ENCODE peak calls at places on chromosomes 11 and 22, in five cellular contexts. One of them, this sample, is unnamed.

GRCh38 chr11:127105578-127105977 is 105.0 kb upstream of the KIRREL3 start:
- DNase-seq in A549: no peak
- DNase-seq in left lung: no peak
- DNase-seq in activated T-cell treated with anti-CD3 and anti-CD28 coated beads for 1 hour: no peak
- DNase-seq in T-helper 1 cell: no peak
- DNase-seq in this sample: no peak

GRCh38 chr22:25726241-25726640 is 15.7 kb upstream of the MYO18B start:
- DNase-seq in A549: no peak
- DNase-seq in left lung: no peak
- DNase-seq in activated T-cell treated with anti-CD3 and anti-CD28 coated beads for 1 hour: no peak
- DNase-seq in T-helper 1 cell: no peak
- DNase-seq in this sample: no peak

GRCh38 chr22:45470871-45471270 is 31.8 kb upstream of the FBLN1 start:
- DNase-seq in A549: no peak
- DNase-seq in left lung: no peak
- DNase-seq in activated T-cell treated with anti-CD3 and anti-CD28 coated beads for 1 hour: no peak
- DNase-seq in T-helper 1 cell: no peak
- DNase-seq in this sample: no peak

GRCh38 chr22:43110444-43110926 is at the start of gene BIK:
- DNase-seq in A549: peak
- DNase-seq in left lung: peak
- DNase-seq in activated T-cell treated with anti-CD3 and anti-CD28 coated beads for 1 hour: peak
- DNase-seq in T-helper 1 cell: no peak
- DNase-seq in this sample: peak

GRCh38 chr11:48101958-48102357 is 114.7 kb upstream of the OR4B1 start:
- DNase-seq in A549: no peak
- DNase-seq in left lung: no peak
- DNase-seq in activated T-cell treated with anti-CD3 and anti-CD28 coated beads for 1 hour: no peak
- DNase-seq in T-helper 1 cell: no peak
- DNase-seq in this sample: no peak

GRCh38 chr22:28112548-28113043 is 193.5 kb upstream of the PITPNB start:
- DNase-seq in A549: peak
- DNase-seq in left lung: no peak
- DNase-seq in activated T-cell treated with anti-CD3 and anti-CD28 coated beads for 1 hour: no peak
- DNase-seq in T-helper 1 cell: no peak
- DNase-seq in this sample: no peak

GRCh38 chr22:21766933-21767462 is 31.4 kb upstream of the YPEL1 start:
- DNase-seq in A549: no peak
- DNase-seq in left lung: no peak
- DNase-seq in activated T-cell treated with anti-CD3 and anti-CD28 coated beads for 1 hour: peak
- DNase-seq in T-helper 1 cell: peak
- DNase-seq in this sample: peak

GRCh38 chr11:117950999-117951961 is 22.1 kb upstream of the TMPRSS13 start:
- DNase-seq in A549: no peak
- DNase-seq in left lung: no peak
- DNase-seq in activated T-cell treated with anti-CD3 and anti-CD28 coated beads for 1 hour: no peak
- DNase-seq in T-helper 1 cell: no peak
- DNase-seq in this sample: peak

GRCh38 chr11:30423886-30424285 is 101.0 kb downstream of the ARL14EP start:
- DNase-seq in A549: no peak
- DNase-seq in left lung: no peak
- DNase-seq in activated T-cell treated with anti-CD3 and anti-CD28 coated beads for 1 hour: no peak
- DNase-seq in T-helper 1 cell: no peak
- DNase-seq in this sample: no peak

GRCh38 chr11:35483131-35483800 is 42.1 kb downstream of the PAMR1 start:
- DNase-seq in A549: no peak
- DNase-seq in left lung: no peak
- DNase-seq in activated T-cell treated with anti-CD3 and anti-CD28 coated beads for 1 hour: no peak
- DNase-seq in T-helper 1 cell: no peak
- DNase-seq in this sample: no peak

GRCh38 chr11:119479685-119480275 is 56.8 kb upstream of the THY1 start:
- DNase-seq in A549: peak
- DNase-seq in left lung: no peak
- DNase-seq in activated T-cell treated with anti-CD3 and anti-CD28 coated beads for 1 hour: no peak
- DNase-seq in T-helper 1 cell: no peak
- DNase-seq in this sample: no peak

GRCh38 chr11:844693-845644 is 2.3 kb downstream of the TSPAN4 start:
- DNase-seq in A549: peak
- DNase-seq in left lung: peak
- DNase-seq in activated T-cell treated with anti-CD3 and anti-CD28 coated beads for 1 hour: no peak
- DNase-seq in T-helper 1 cell: no peak
- DNase-seq in this sample: no peak

GRCh38 chr11:31827458-31828206 is 16.5 kb upstream of the PAX6 start:
- DNase-seq in A549: no peak
- DNase-seq in left lung: no peak
- DNase-seq in activated T-cell treated with anti-CD3 and anti-CD28 coated beads for 1 hour: no peak
- DNase-seq in T-helper 1 cell: no peak
- DNase-seq in this sample: no peak

GRCh38 chr11:72381584-72382090 is 52.7 kb downstream of the CLPB start:
- DNase-seq in A549: no peak
- DNase-seq in left lung: no peak
- DNase-seq in activated T-cell treated with anti-CD3 and anti-CD28 coated beads for 1 hour: no peak
- DNase-seq in T-helper 1 cell: no peak
- DNase-seq in this sample: no peak

GRCh38 chr11:33542921-33543320 is 157.7 kb downstream of the C11orf91 start:
- DNase-seq in A549: peak
- DNase-seq in left lung: no peak
- DNase-seq in activated T-cell treated with anti-CD3 and anti-CD28 coated beads for 1 hour: peak
- DNase-seq in T-helper 1 cell: no peak
- DNase-seq in this sample: no peak

GRCh38 chr11:66856496-66857233 is at the start of gene LRFN4:
- DNase-seq in A549: peak
- DNase-seq in left lung: peak
- DNase-seq in activated T-cell treated with anti-CD3 and anti-CD28 coated beads for 1 hour: peak
- DNase-seq in T-helper 1 cell: no peak
- DNase-seq in this sample: no peak

GRCh38 chr11:57648791-57649735 is 649 bp downstream of the YPEL4 start:
- DNase-seq in A549: no peak
- DNase-seq in left lung: no peak
- DNase-seq in activated T-cell treated with anti-CD3 and anti-CD28 coated beads for 1 hour: no peak
- DNase-seq in T-helper 1 cell: no peak
- DNase-seq in this sample: no peak

GRCh38 chr11:44577231-44577834 is 11.9 kb downstream of the CD82 start:
- DNase-seq in A549: no peak
- DNase-seq in left lung: no peak
- DNase-seq in activated T-cell treated with anti-CD3 and anti-CD28 coated beads for 1 hour: no peak
- DNase-seq in T-helper 1 cell: no peak
- DNase-seq in this sample: no peak

GRCh38 chr11:130477646-130478203 is 29.3 kb downstream of the ADAMTS15 start:
- DNase-seq in A549: no peak
- DNase-seq in left lung: no peak
- DNase-seq in activated T-cell treated with anti-CD3 and anti-CD28 coated beads for 1 hour: no peak
- DNase-seq in T-helper 1 cell: no peak
- DNase-seq in this sample: peak

GRCh38 chr11:20131744-20132666 is 28.3 kb downstream of the DBX1 start:
- DNase-seq in A549: peak
- DNase-seq in left lung: peak
- DNase-seq in activated T-cell treated with anti-CD3 and anti-CD28 coated beads for 1 hour: peak
- DNase-seq in T-helper 1 cell: no peak
- DNase-seq in this sample: peak

GRCh38 chr22:36722055-36722454 is 18.5 kb upstream of the CACNG2 start:
- DNase-seq in A549: no peak
- DNase-seq in left lung: no peak
- DNase-seq in activated T-cell treated with anti-CD3 and anti-CD28 coated beads for 1 hour: no peak
- DNase-seq in T-helper 1 cell: no peak
- DNase-seq in this sample: no peak

GRCh38 chr11:9176550-9176949 is 85.2 kb upstream of the SCUBE2 start:
- DNase-seq in A549: no peak
- DNase-seq in left lung: no peak
- DNase-seq in activated T-cell treated with anti-CD3 and anti-CD28 coated beads for 1 hour: no peak
- DNase-seq in T-helper 1 cell: no peak
- DNase-seq in this sample: no peak

GRCh38 chr22:32994046-32994827 is 63.9 kb downstream of the SYN3 start:
- DNase-seq in A549: no peak
- DNase-seq in left lung: no peak
- DNase-seq in activated T-cell treated with anti-CD3 and anti-CD28 coated beads for 1 hour: no peak
- DNase-seq in T-helper 1 cell: no peak
- DNase-seq in this sample: no peak

GRCh38 chr11:4086584-4087353 is 7.8 kb upstream of the RRM1 start:
- DNase-seq in A549: no peak
- DNase-seq in left lung: no peak
- DNase-seq in activated T-cell treated with anti-CD3 and anti-CD28 coated beads for 1 hour: no peak
- DNase-seq in T-helper 1 cell: no peak
- DNase-seq in this sample: no peak